ENCODE peak calls at places on chromosomes 3 and 15, in seven cellular contexts. I, O, M, S, N, D and T are unnamed samples.

GRCh38 chr3:171396048-171396447 is 64.2 kb downstream of the TNIK start:
- DNase-seq in I (no peak), O (peak), M (no peak), S (no peak), N (peak), D (no peak), T (no peak)

GRCh38 chr15:31098953-31099740 is 2.4 kb downstream of the TRPM1 start:
- DNase-seq in I (no peak), O (no peak), M (no peak), S (no peak), N (no peak), D (no peak), T (peak)

GRCh38 chr3:64152100-64152499 is 73.2 kb downstream of the PRICKLE2 start:
- DNase-seq in I (no peak), O (peak), M (no peak), S (no peak), N (peak), D (peak), T (peak)

GRCh38 chr3:49803464-49804140 is 541 bp downstream of the INKA1 start:
- DNase-seq in I (peak), O (no peak), M (no peak), S (peak), N (peak), D (peak), T (no peak)

GRCh38 chr15:77731945-77732344 is 99.2 kb upstream of the LINGO1 start:
- DNase-seq in I (no peak), O (no peak), M (no peak), S (no peak), N (no peak), D (no peak), T (no peak)

GRCh38 chr3:37183375-37183831 is 9.0 kb upstream of the LRRFIP2 start:
- DNase-seq in I (no peak), O (peak), M (no peak), S (no peak), N (peak), D (no peak), T (no peak)

GRCh38 chr3:88991496-88991895 is 115.9 kb upstream of the EPHA3 start:
- DNase-seq in I (no peak), O (no peak), M (no peak), S (no peak), N (no peak), D (no peak), T (no peak)

GRCh38 chr3:182618981-182619591 is 174.2 kb upstream of the ATP11B start:
- DNase-seq in I (no peak), O (peak), M (no peak), S (no peak), N (peak), D (no peak), T (no peak)

GRCh38 chr15:100861511-100861991 is 18.1 kb upstream of the ALDH1A3 start:
- DNase-seq in I (peak), O (no peak), M (no peak), S (no peak), N (peak), D (no peak), T (no peak)

GRCh38 chr3:141796436-141797166 is 33.4 kb downstream of the GRK7 start:
- DNase-seq in I (no peak), O (no peak), M (no peak), S (no peak), N (peak), D (no peak), T (no peak)

GRCh38 chr3:79052054-79052681 is 715.6 kb downstream of the ROBO1 start:
- DNase-seq in I (no peak), O (no peak), M (no peak), S (no peak), N (no peak), D (no peak), T (no peak)

GRCh38 chr15:74206801-74207281 is 4.3 kb upstream of the STRA6 start:
- DNase-seq in I (no peak), O (no peak), M (no peak), S (no peak), N (peak), D (no peak), T (no peak)

GRCh38 chr15:81257435-81257834 is 60.8 kb downstream of the IL16 start:
- DNase-seq in I (no peak), O (no peak), M (no peak), S (no peak), N (no peak), D (no peak), T (no peak)

GRCh38 chr3:59759298-59760169 is 709.7 kb upstream of the CFAP20DC start:
- DNase-seq in I (no peak), O (no peak), M (no peak), S (no peak), N (no peak), D (no peak), T (no peak)

GRCh38 chr15:62360286-62360685 is 195.2 kb upstream of the C2CD4B start:
- DNase-seq in I (no peak), O (no peak), M (no peak), S (no peak), N (no peak), D (no peak), T (no peak)

GRCh38 chr3:9279959-9280358 is 30.5 kb upstream of the SRGAP3 start:
- DNase-seq in I (peak), O (no peak), M (no peak), S (no peak), N (no peak), D (no peak), T (no peak)

GRCh38 chr15:66765478-66766281 is 63.6 kb downstream of the SMAD6 start:
- DNase-seq in I (no peak), O (no peak), M (peak), S (peak), N (peak), D (no peak), T (peak)

GRCh38 chr15:90599116-90599515 is 69.4 kb downstream of the CRTC3 start:
- DNase-seq in I (no peak), O (no peak), M (no peak), S (no peak), N (no peak), D (no peak), T (peak)

GRCh38 chr15:61157933-61158332 is 71.2 kb downstream of the RORA start:
- DNase-seq in I (no peak), O (no peak), M (peak), S (peak), N (peak), D (peak), T (no peak)

GRCh38 chr3:133437391-133438093 is 37.7 kb downstream of the BFSP2 start:
- DNase-seq in I (no peak), O (no peak), M (no peak), S (no peak), N (peak), D (no peak), T (no peak)

GRCh38 chr15:66241886-66242285 is 11.7 kb downstream of the MEGF11 start:
- DNase-seq in I (no peak), O (no peak), M (no peak), S (no peak), N (no peak), D (no peak), T (no peak)

GRCh38 chr15:76208786-76209424 is 102.4 kb downstream of the ETFA start:
- DNase-seq in I (no peak), O (no peak), M (no peak), S (no peak), N (no peak), D (no peak), T (no peak)

GRCh38 chr3:27216955-27217552 is 152.1 kb downstream of the NEK10 start:
- DNase-seq in I (no peak), O (peak), M (no peak), S (no peak), N (no peak), D (no peak), T (no peak)

GRCh38 chr3:131899021-131899420 is 135.8 kb downstream of the CPNE4 start:
- DNase-seq in I (peak), O (no peak), M (no peak), S (no peak), N (no peak), D (no peak), T (no peak)

GRCh38 chr3:177484926-177485325 is 287.6 kb upstream of the TBL1XR1 start:
- DNase-seq in I (no peak), O (no peak), M (no peak), S (no peak), N (no peak), D (no peak), T (no peak)

GRCh38 chr15:43920815-43921214 is 94.0 kb downstream of the WDR76 start:
- DNase-seq in I (peak), O (peak), M (no peak), S (no peak), N (no peak), D (no peak), T (no peak)

GRCh38 chr3:87167634-87168456 is 59.3 kb upstream of the CHMP2B start:
- DNase-seq in I (peak), O (peak), M (peak), S (no peak), N (peak), D (no peak), T (no peak)

GRCh38 chr15:88688394-88688933 is 49.6 kb downstream of the ISG20 start:
- DNase-seq in I (no peak), O (no peak), M (no peak), S (no peak), N (no peak), D (no peak), T (no peak)

GRCh38 chr15:45268135-45268534 is 16.1 kb downstream of the SLC28A2 start:
- DNase-seq in I (no peak), O (no peak), M (no peak), S (no peak), N (no peak), D (no peak), T (no peak)

GRCh38 chr15:98382139-98382538 is 266.2 kb upstream of the IGF1R start:
- DNase-seq in I (no peak), O (no peak), M (no peak), S (no peak), N (no peak), D (no peak), T (no peak)

GRCh38 chr3:4494807-4495200 is 1.7 kb downstream of the ITPR1 start:
- DNase-seq in I (no peak), O (no peak), M (no peak), S (no peak), N (no peak), D (no peak), T (no peak)

GRCh38 chr15:83578706-83579105 is 75.2 kb upstream of the ADAMTSL3 start:
- DNase-seq in I (no peak), O (no peak), M (no peak), S (no peak), N (no peak), D (no peak), T (no peak)

GRCh38 chr3:112640333-112640863 is 545 bp downstream of the CCDC80 start:
- DNase-seq in I (peak), O (peak), M (no peak), S (no peak), N (peak), D (peak), T (no peak)

GRCh38 chr3:42979044-42979962 is at the start of gene GASK1A:
- DNase-seq in I (peak), O (no peak), M (peak), S (peak), N (no peak), D (peak), T (peak)

GRCh38 chr3:50571486-50571885 is 2.2 kb downstream of the HEMK1 start:
- DNase-seq in I (no peak), O (no peak), M (no peak), S (no peak), N (no peak), D (no peak), T (no peak)

GRCh38 chr15:34182942-34183341 is 27.0 kb downstream of the KATNBL1 start:
- DNase-seq in I (peak), O (no peak), M (peak), S (no peak), N (no peak), D (no peak), T (peak)

DNA sequence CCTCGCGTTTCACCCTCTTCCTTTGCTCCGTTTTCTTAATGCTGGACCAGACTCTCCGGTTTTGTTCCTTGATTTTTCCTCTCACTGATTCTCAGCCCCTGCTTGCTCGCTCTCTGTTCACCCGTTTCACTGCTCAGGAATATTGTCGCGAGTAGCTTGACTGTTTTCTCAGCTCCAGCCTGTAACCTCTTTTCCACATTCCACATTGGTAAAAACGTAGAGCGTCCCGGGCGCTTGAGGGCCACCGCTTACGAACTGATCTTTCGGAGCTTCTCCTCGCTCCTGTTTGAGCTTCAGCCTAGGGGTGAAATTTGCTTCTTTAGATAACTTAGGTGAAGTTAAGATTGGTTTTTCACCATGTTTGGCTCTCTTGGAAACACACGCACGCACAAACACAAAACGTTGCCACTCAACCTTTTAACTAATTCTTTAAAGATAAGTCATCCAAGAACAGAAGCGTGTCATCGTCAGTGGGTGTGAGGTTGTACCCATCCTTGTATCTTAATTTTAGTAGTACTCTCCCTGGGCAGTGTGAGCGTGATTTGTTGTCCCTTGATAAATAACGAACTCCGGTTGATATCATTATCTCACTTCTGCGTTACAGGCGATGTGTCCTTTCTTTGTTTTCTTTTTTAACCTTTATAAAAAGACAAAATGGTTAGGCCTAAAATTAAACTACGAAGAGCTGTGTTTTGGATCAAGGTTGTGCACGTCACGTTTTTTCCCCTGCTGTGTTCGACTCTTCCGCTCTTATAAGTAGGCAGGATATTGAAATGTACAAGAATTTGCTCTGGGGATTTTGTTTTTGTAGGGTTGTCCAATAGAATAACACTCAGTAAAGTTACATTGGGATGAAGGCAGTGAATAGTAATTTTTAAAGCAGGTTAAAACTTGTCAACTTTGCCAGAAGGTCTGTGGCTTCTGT is 1.1 kb downstream of the PAK2 start:
- DNase-seq in I (peak), O (peak), M (no peak), S (no peak), N (peak), D (peak), T (no peak)
- H3K4me3 ChIP-seq in I (peak), O (peak), M (peak), S (peak), N (peak), D (peak), T (peak)

DNA sequence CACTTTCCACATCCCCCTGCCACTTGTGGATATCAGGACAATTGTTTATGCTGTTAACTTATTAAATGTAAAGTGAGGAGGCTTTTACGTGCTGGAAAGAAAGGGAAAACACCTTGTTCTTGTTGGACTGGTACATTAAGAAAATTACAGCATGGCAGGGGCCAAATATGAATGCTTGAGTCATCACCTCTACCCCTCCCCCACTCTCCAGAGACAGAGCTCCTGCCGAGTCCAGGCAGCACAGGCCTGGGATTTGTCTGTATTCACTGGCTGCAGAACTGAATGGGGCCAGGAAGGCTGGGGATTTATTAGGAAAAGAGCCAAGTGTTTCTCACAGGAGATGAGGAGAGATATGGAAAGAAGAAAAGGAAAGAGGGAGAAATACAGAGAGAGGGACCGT is 308.9 kb downstream of the EPHB1 start:
- DNase-seq in I (peak), O (no peak), M (no peak), S (no peak), N (no peak), D (no peak), T (no peak)
- TF ChIP-seq CTCF in I (no peak), O (no peak), M (no peak), S (no peak), N (no peak), D (no peak), T (no peak)

GRCh38 chr15:50546566-50546965 is at the start of gene USP50:
- DNase-seq in I (no peak), O (no peak), M (no peak), S (no peak), N (no peak), D (no peak), T (no peak)
- H3K4me3 ChIP-seq in I (no peak), O (no peak), M (no peak), S (no peak), N (no peak), D (no peak), T (no peak)

DNA sequence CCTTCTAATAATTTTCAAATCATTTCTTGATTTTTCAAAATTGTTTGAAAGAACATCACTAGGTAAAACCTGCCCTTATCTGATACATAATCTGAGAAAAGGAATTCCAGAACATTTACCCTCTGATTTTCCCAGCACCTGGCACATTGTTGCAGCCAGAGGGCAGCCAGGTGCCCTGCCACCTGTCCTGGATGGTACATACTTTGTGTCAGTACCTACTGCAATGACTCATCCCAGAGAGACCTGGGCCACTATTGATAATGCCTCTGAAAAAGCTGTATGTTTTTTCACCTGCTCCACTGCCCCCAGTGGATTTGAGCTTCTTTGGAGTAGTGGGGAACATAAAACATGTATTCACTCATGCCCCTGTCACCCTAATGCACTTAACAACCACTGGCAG is 648.9 kb upstream of the GBE1 start:
- DNase-seq in I (no peak), O (no peak), M (no peak), S (no peak), N (no peak), D (no peak), T (no peak)
- TF ChIP-seq CTCF in I (no peak), O (no peak), M (no peak), S (no peak), N (no peak), D (no peak), T (peak)

GRCh38 chr3:195001961-195002861 is 268.7 kb downstream of the XXYLT1 start:
- DNase-seq in I (peak), O (peak), M (peak), S (peak), N (peak), D (peak), T (peak)
- H3K4me3 ChIP-seq in I (no peak), O (no peak), M (no peak), S (no peak), N (no peak), D (no peak), T (no peak)